ENCODE peak calls at places on chromosomes 6 and 20, in six cellular contexts. S is fibroblast of mammary gland, E is cardiac fibroblast, C is astrocyte of the spinal cord, A is ovary, I is coronary artery. K is an unnamed sample.

GRCh38 chr6:4809999-4810918 is 34.1 kb downstream of the CDYL start:
- DNase-seq in S (peak; percentile 83), E (peak; percentile 65), C (peak; percentile 60), A (no peak), I (no peak), K (no peak)

GRCh38 chr6:32369678-32370077 is 2.0 kb downstream of the TSBP1 start:
- DNase-seq in S (peak; percentile 99), E (peak; percentile 73), C (peak; percentile 93), A (no peak), I (no peak), K (no peak)

GRCh38 chr20:1881240-1881835 is 13.9 kb upstream of the SIRPA start:
- DNase-seq in S (no peak), E (no peak), C (no peak), A (no peak), I (no peak), K (no peak)

GRCh38 chr20:47111576-47111975 is 216.9 kb downstream of the EYA2 start:
- DNase-seq in S (no peak), E (no peak), C (no peak), A (no peak), I (no peak), K (no peak)

GRCh38 chr6:105824732-105825131 is 261.4 kb upstream of the PRDM1 start:
- DNase-seq in S (peak; percentile 47), E (no peak), C (peak; percentile 59), A (no peak), I (no peak), K (no peak)

GRCh38 chr6:125197795-125198269 is 44.3 kb downstream of the TPD52L1 start:
- DNase-seq in S (peak; percentile 85), E (peak; percentile 76), C (peak; percentile 37), A (peak; percentile 77), I (peak; percentile 86), K (no peak)

GRCh38 chr6:40894962-40895799 is 143.8 kb downstream of the UNC5CL start:
- DNase-seq in S (peak; percentile 57), E (peak; percentile 56), C (peak; percentile 39), A (peak; percentile 57), I (peak; percentile 67), K (no peak)

GRCh38 chr20:21031666-21032065 is 74.5 kb downstream of the LINC00237 start:
- DNase-seq in S (no peak), E (no peak), C (no peak), A (no peak), I (no peak), K (no peak)

GRCh38 chr6:126228001-126228791 is 111.7 kb upstream of the CENPW start:
- DNase-seq in S (no peak), E (no peak), C (no peak), A (no peak), I (no peak), K (no peak)

GRCh38 chr6:117389227-117390057 is 36.3 kb downstream of the ROS1 start:
- DNase-seq in S (peak; percentile 51), E (no peak), C (no peak), A (no peak), I (no peak), K (no peak)

DNA sequence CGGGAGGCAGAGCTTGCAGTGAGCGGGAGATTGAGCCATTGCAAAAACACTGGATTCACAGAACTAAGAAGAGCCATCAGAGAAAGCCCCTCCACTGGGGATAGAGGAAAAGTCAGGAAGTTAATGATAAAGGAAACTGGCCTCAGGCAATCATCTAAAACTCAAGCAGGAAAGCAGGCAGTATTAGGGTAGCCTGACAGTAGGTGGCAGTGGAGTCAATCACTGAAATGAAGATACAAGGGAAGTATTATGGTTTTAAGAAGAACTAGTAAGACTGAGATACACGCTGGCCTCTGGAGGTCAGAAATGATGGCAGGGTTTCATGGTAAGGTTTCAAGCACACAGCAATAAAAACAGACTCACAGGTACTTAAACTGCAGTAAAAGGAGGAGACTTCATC is 578.3 kb downstream of the HACE1 start:
- DNase-seq in S (no peak), E (no peak), C (no peak), A (no peak), I (no peak), K (no peak)
- TF ChIP-seq CTCF in S (no peak), E (no peak), C (no peak), A (no peak), I (no peak), K (no peak)

GRCh38 chr20:33649201-33649631 is 12.9 kb upstream of the C20orf144 start:
- DNase-seq in S (peak; percentile 33), E (no peak), C (no peak), A (peak; percentile 69), I (no peak), K (no peak)

GRCh38 chr20:33650753-33651561 is 11.2 kb upstream of the C20orf144 start:
- DNase-seq in S (no peak), E (no peak), C (no peak), A (no peak), I (no peak), K (no peak)

GRCh38 chr20:33651562-33652048 is 10.5 kb upstream of the C20orf144 start:
- DNase-seq in S (no peak), E (no peak), C (no peak), A (no peak), I (no peak), K (no peak)

GRCh38 chr20:33648396-33649004 is 13.6 kb upstream of the C20orf144 start:
- DNase-seq in S (peak; percentile 26), E (no peak), C (peak; percentile 30), A (no peak), I (peak; percentile 77), K (no peak)

DNA sequence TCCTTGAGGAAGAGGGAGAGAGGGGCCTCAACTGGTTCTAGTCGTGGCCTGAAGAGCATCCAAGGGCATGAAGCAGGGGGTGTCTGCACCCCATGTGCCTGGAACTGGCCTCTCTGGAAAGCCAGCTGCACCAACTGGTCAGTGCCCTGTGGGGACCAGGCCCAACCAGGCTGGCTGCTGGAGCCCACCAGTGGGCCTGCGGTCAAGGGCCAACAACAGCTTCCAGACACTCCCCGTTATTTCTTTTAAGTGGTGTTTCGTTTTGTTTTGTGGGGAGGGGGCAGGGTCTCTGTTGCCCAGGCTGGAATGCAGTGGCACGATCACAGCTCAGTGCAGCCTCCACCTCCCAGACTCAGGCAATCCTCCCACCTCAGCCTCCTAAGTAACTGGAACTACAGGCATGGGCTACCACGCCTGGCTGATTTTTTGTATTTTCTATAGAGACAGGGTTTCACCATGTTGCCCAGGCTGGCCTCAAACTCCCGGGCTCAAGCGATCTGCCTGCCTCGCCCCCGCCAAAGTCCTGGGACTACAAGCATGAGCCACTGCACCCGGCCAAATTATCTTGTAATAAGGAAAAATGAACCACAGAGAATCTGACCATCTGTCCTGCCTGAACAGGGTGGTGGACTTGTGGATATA is 11.9 kb upstream of the C20orf144 start:
- DNase-seq in S (no peak), E (no peak), C (no peak), A (no peak), I (no peak), K (no peak)
- TF ChIP-seq CTCF in S (no peak), E (no peak), C (no peak), A (no peak), I (no peak), K (no peak)

GRCh38 chr20:36092424-36093024 is 62.0 kb upstream of the EPB41L1 start:
- DNase-seq in S (no peak), E (no peak), C (no peak), A (no peak), I (no peak), K (no peak)

GRCh38 chr20:36093804-36094145 is 60.8 kb upstream of the EPB41L1 start:
- DNase-seq in S (no peak), E (no peak), C (no peak), A (no peak), I (no peak), K (no peak)

GRCh38 chr20:36094497-36094896 is 60.0 kb upstream of the EPB41L1 start:
- DNase-seq in S (peak; percentile 19), E (peak; percentile 85), C (no peak), A (no peak), I (no peak), K (no peak)

GRCh38 chr20:36091561-36092423 is 62.7 kb upstream of the EPB41L1 start:
- DNase-seq in S (no peak), E (no peak), C (no peak), A (no peak), I (no peak), K (no peak)

DNA sequence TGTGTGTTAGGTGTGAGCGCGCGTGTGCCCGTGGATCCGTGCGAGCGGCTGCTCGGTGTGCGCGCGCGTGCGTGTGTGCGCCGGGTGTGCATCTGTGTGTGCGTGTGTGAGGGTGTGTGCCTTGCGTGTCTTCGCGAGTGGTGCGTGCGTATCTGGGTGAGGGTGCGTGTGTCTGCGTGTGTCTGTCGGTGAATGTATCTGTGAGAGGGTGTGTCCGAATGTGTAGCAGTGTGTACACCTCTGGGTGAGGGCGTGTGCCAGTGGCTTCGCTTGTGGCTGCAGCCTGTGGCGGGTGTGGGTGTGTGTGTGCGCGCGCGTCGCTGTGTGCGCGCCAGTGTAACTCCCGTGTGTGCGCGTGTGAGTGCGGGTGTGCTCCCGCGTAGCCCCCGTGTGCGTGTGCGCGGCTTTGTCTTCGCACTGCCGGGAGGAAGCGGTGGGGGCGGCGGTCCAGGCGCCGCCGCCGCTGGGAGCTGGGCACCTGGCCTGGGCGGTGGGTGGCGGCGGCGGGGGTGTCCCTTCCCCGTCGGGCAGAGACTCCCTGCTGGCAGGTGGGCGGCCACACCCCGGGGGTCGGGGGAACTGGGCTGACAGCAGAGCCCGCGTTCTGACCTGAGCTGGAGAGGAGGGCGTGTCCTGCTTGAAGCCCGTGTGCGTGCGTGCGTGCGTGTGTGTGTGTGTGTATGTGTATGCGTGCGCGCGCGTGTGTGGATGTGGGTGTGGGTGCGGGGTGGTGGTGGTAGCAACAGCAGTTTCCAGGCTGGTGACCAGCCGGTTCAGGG is 61.3 kb upstream of the EPB41L1 start:
- DNase-seq in S (no peak), E (peak; percentile 68), C (no peak), A (no peak), I (no peak), K (no peak)
- TF ChIP-seq CTCF in S (no peak), E (no peak), C (no peak), A (no peak), I (no peak), K (no peak)

GRCh38 chr6:15248451-15249370 is 2.8 kb downstream of the JARID2 start:
- DNase-seq in S (peak; percentile 96), E (peak; percentile 98), C (peak; percentile 97), A (peak; percentile 98), I (peak; percentile 96), K (peak; percentile 87)

GRCh38 chr6:15247214-15247749 is 1.4 kb downstream of the JARID2 start:
- DNase-seq in S (no peak), E (no peak), C (no peak), A (no peak), I (no peak), K (no peak)

GRCh38 chr6:15246217-15247211 is 645 bp downstream of the JARID2 start:
- DNase-seq in S (no peak), E (peak; percentile 31), C (peak; percentile 35), A (no peak), I (no peak), K (no peak)

GRCh38 chr6:15249371-15250019 is 3.6 kb downstream of the JARID2 start:
- DNase-seq in S (no peak), E (peak; percentile 25), C (no peak), A (no peak), I (no peak), K (no peak)

DNA sequence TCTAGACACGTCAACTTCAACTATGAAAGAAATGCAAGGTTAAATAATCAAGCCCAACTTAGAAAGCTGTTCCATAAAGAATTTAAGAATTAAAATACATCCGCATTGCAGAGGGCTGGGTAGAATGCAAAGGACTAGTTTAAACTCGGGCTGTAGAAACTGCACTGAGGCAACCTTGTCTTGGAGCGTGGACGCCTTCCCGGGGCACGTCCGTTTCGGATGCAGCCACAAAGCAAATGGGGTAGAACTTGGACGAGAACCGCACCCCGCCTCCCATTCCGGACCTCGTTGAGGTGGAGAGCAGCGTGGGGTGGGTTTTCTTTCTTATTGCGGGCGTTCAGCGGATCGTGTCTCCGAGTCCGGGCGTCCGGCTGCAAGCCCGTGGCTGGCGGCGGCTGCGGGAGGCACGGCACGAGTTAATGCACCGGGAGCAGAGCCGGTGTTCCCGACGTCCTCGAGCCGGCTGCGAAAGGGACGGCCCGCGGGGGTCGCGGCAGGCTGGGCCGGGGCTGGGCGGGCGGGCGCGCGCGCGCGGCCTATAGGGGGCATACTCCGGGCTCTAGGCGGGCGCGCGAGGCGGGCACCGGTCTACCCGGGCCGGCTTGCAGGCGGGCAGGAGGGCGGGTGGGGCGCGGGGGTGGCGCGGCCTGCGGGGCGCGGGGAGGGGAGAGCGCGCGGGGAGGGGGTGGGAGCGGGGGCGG is 2.0 kb downstream of the JARID2 start:
- DNase-seq in S (peak; percentile 60), E (peak; percentile 67), C (peak; percentile 57), A (peak; percentile 57), I (peak; percentile 78), K (no peak)
- TF ChIP-seq CTCF in S (no peak), E (no peak), C (peak; percentile 0), A (peak; percentile 25), I (peak; percentile 46), K (peak; percentile 10)

K was measured in omental fat pad.